ENCODE peak calls at places on chromosomes 1 and 21, in eight cellular contexts. B is H7; K is COLO829; I is naive thymus-derived CD8-positive, alpha-beta T cell; X is left lobe of liver; T is Calu3; H is cerebellar cortex; A is fibroblast of the conjunctiva. F is an unnamed sample.

GRCh38 chr1:152034654-152035405 is 2.0 kb downstream of the S100A11 start:
- DNase-seq in B (peak; percentile 81), K (peak; percentile 89), I (peak; percentile 50), X (no peak), T (peak; percentile 85), H (peak; percentile 37), A (peak; percentile 62), F (no peak)

GRCh38 chr1:101112051-101112770 is 86.6 kb upstream of the DPH5 start:
- DNase-seq in B (no peak), K (no peak), I (peak; percentile 66), X (no peak), T (no peak), H (peak; percentile 12), A (no peak), F (no peak)

GRCh38 chr1:112319371-112320034 is 76.5 kb upstream of the CTTNBP2NL start:
- DNase-seq in B (no peak), K (no peak), I (no peak), X (no peak), T (no peak), H (no peak), A (no peak), F (no peak)

GRCh38 chr1:246961939-246962373 is 30.2 kb upstream of the AHCTF1 start:
- DNase-seq in B (no peak), K (no peak), I (no peak), X (peak; percentile 51), T (no peak), H (no peak), A (no peak), F (no peak)

GRCh38 chr1:153260473-153260979 is 1.0 kb downstream of the LORICRIN start:
- DNase-seq in B (no peak), K (no peak), I (no peak), X (no peak), T (no peak), H (no peak), A (no peak), F (no peak)

GRCh38 chr1:229597877-229598276 is 28.0 kb downstream of the TAF5L start:
- DNase-seq in B (no peak), K (no peak), I (no peak), X (no peak), T (no peak), H (no peak), A (no peak), F (no peak)

GRCh38 chr1:179298952-179299351 is 5.4 kb downstream of the SOAT1 start:
- DNase-seq in B (no peak), K (no peak), I (peak; percentile 22), X (no peak), T (no peak), H (no peak), A (no peak), F (no peak)

GRCh38 chr21:41377715-41378114 is 15.9 kb downstream of the MX2 start:
- DNase-seq in B (no peak), K (no peak), I (no peak), X (no peak), T (no peak), H (no peak), A (no peak), F (no peak)

GRCh38 chr1:68015960-68016359 is 34.5 kb downstream of the DIRAS3 start:
- DNase-seq in B (no peak), K (no peak), I (no peak), X (no peak), T (no peak), H (no peak), A (no peak), F (no peak)

GRCh38 chr1:47838562-47839459 is 158.4 kb downstream of the TRABD2B start:
- DNase-seq in B (no peak), K (no peak), I (no peak), X (no peak), T (no peak), H (no peak), A (no peak), F (no peak)